ENCODE peak calls at places on chromosomes 2 and 18, in four cellular contexts. One of them, this sample, is unnamed.

GRCh38 chr2:64990823-64991222 is 1.6 kb downstream of the SLC1A4 start:
- DNase-seq in NB4: peak
- DNase-seq in cardiac fibroblast: no peak
- DNase-seq in activated T-helper 1 cell treated with anti-CD3 and anti-CD28 coated beads, Interleukin-2, amount 50 U/mL, for 16 hours: no peak
- DNase-seq in this sample: no peak

GRCh38 chr2:172380436-172381274 is 46.7 kb upstream of the ITGA6 start:
- DNase-seq in cardiac fibroblast: no peak
- DNase-seq in NB4: peak
- DNase-seq in activated T-helper 1 cell treated with anti-CD3 and anti-CD28 coated beads, Interleukin-2, amount 50 U/mL, for 16 hours: no peak
- DNase-seq in this sample: no peak

GRCh38 chr18:6207119-6207518 is 207.6 kb downstream of the L3MBTL4 start:
- DNase-seq in NB4: no peak
- DNase-seq in activated T-helper 1 cell treated with anti-CD3 and anti-CD28 coated beads, Interleukin-2, amount 50 U/mL, for 16 hours: no peak
- DNase-seq in cardiac fibroblast: no peak
- DNase-seq in this sample: no peak

GRCh38 chr2:26241928-26242436 is 2.5 kb downstream of the HADHA start:
- DNase-seq in cardiac fibroblast: no peak
- DNase-seq in activated T-helper 1 cell treated with anti-CD3 and anti-CD28 coated beads, Interleukin-2, amount 50 U/mL, for 16 hours: no peak
- DNase-seq in NB4: peak
- DNase-seq in this sample: no peak

GRCh38 chr2:79910643-79911042 is 393.9 kb downstream of the LRRTM1 start:
- DNase-seq in NB4: no peak
- DNase-seq in activated T-helper 1 cell treated with anti-CD3 and anti-CD28 coated beads, Interleukin-2, amount 50 U/mL, for 16 hours: no peak
- DNase-seq in cardiac fibroblast: no peak
- DNase-seq in this sample: no peak

GRCh38 chr18:45879681-45880655 is 54.5 kb downstream of the SIGLEC15 start:
- DNase-seq in activated T-helper 1 cell treated with anti-CD3 and anti-CD28 coated beads, Interleukin-2, amount 50 U/mL, for 16 hours: peak
- DNase-seq in NB4: peak
- DNase-seq in cardiac fibroblast: peak
- DNase-seq in this sample: peak

GRCh38 chr2:63729831-63730230 is 111.9 kb upstream of the UGP2 start:
- DNase-seq in activated T-helper 1 cell treated with anti-CD3 and anti-CD28 coated beads, Interleukin-2, amount 50 U/mL, for 16 hours: no peak
- DNase-seq in NB4: no peak
- DNase-seq in cardiac fibroblast: no peak
- DNase-seq in this sample: no peak

GRCh38 chr2:160214461-160215055 is 14.5 kb upstream of the ITGB6 start:
- DNase-seq in cardiac fibroblast: peak
- DNase-seq in activated T-helper 1 cell treated with anti-CD3 and anti-CD28 coated beads, Interleukin-2, amount 50 U/mL, for 16 hours: no peak
- DNase-seq in NB4: peak
- DNase-seq in this sample: no peak

GRCh38 chr2:8669157-8669852 is 12.6 kb upstream of the ID2 start:
- DNase-seq in NB4: no peak
- DNase-seq in cardiac fibroblast: no peak
- DNase-seq in activated T-helper 1 cell treated with anti-CD3 and anti-CD28 coated beads, Interleukin-2, amount 50 U/mL, for 16 hours: no peak
- DNase-seq in this sample: no peak

GRCh38 chr2:145431181-145431951 is 911.4 kb upstream of the ZEB2 start:
- DNase-seq in cardiac fibroblast: peak
- DNase-seq in NB4: no peak
- DNase-seq in activated T-helper 1 cell treated with anti-CD3 and anti-CD28 coated beads, Interleukin-2, amount 50 U/mL, for 16 hours: no peak
- DNase-seq in this sample: no peak

GRCh38 chr18:45974088-45974536 is 7.0 kb upstream of the EPG5 start:
- DNase-seq in cardiac fibroblast: peak
- DNase-seq in activated T-helper 1 cell treated with anti-CD3 and anti-CD28 coated beads, Interleukin-2, amount 50 U/mL, for 16 hours: peak
- DNase-seq in NB4: peak
- DNase-seq in this sample: no peak

GRCh38 chr2:86335865-86336321 is 1.5 kb downstream of the REEP1 start:
- DNase-seq in cardiac fibroblast: no peak
- DNase-seq in activated T-helper 1 cell treated with anti-CD3 and anti-CD28 coated beads, Interleukin-2, amount 50 U/mL, for 16 hours: no peak
- DNase-seq in NB4: no peak
- DNase-seq in this sample: no peak

GRCh38 chr18:10167759-10168158 is 253.9 kb downstream of the VAPA start:
- DNase-seq in activated T-helper 1 cell treated with anti-CD3 and anti-CD28 coated beads, Interleukin-2, amount 50 U/mL, for 16 hours: no peak
- DNase-seq in cardiac fibroblast: no peak
- DNase-seq in NB4: no peak
- DNase-seq in this sample: no peak

GRCh38 chr18:27863780-27864430 is 313.0 kb downstream of the CDH2 start:
- DNase-seq in NB4: no peak
- DNase-seq in cardiac fibroblast: no peak
- DNase-seq in activated T-helper 1 cell treated with anti-CD3 and anti-CD28 coated beads, Interleukin-2, amount 50 U/mL, for 16 hours: no peak
- DNase-seq in this sample: no peak

GRCh38 chr18:76410660-76411417 is 84.2 kb downstream of the ZNF516 start:
- DNase-seq in activated T-helper 1 cell treated with anti-CD3 and anti-CD28 coated beads, Interleukin-2, amount 50 U/mL, for 16 hours: no peak
- DNase-seq in cardiac fibroblast: no peak
- DNase-seq in NB4: peak
- DNase-seq in this sample: no peak

GRCh38 chr2:60512641-60513040 is 40.8 kb downstream of the BCL11A start:
- DNase-seq in cardiac fibroblast: no peak
- DNase-seq in activated T-helper 1 cell treated with anti-CD3 and anti-CD28 coated beads, Interleukin-2, amount 50 U/mL, for 16 hours: no peak
- DNase-seq in NB4: no peak
- DNase-seq in this sample: no peak

GRCh38 chr2:121071058-121071504 is 213.9 kb downstream of the TFCP2L1 start:
- DNase-seq in NB4: peak
- DNase-seq in activated T-helper 1 cell treated with anti-CD3 and anti-CD28 coated beads, Interleukin-2, amount 50 U/mL, for 16 hours: no peak
- DNase-seq in cardiac fibroblast: peak
- DNase-seq in this sample: peak

GRCh38 chr2:236936446-236936940 is 149.2 kb upstream of the COPS8 start:
- DNase-seq in NB4: no peak
- DNase-seq in activated T-helper 1 cell treated with anti-CD3 and anti-CD28 coated beads, Interleukin-2, amount 50 U/mL, for 16 hours: no peak
- DNase-seq in cardiac fibroblast: no peak
- DNase-seq in this sample: no peak

GRCh38 chr2:199457147-199458016 is at the start of gene SATB2:
- DNase-seq in cardiac fibroblast: peak
- DNase-seq in activated T-helper 1 cell treated with anti-CD3 and anti-CD28 coated beads, Interleukin-2, amount 50 U/mL, for 16 hours: no peak
- DNase-seq in NB4: peak
- DNase-seq in this sample: peak

GRCh38 chr2:198930170-198930569 is 527.6 kb downstream of the SATB2 start:
- DNase-seq in NB4: peak
- DNase-seq in cardiac fibroblast: no peak
- DNase-seq in activated T-helper 1 cell treated with anti-CD3 and anti-CD28 coated beads, Interleukin-2, amount 50 U/mL, for 16 hours: no peak
- DNase-seq in this sample: no peak

GRCh38 chr2:240893363-240893828 is 2.6 kb downstream of the MAB21L4 start:
- DNase-seq in NB4: no peak
- DNase-seq in activated T-helper 1 cell treated with anti-CD3 and anti-CD28 coated beads, Interleukin-2, amount 50 U/mL, for 16 hours: no peak
- DNase-seq in cardiac fibroblast: no peak
- DNase-seq in this sample: no peak

GRCh38 chr2:150438654-150439053 is 48.8 kb downstream of the RND3 start:
- DNase-seq in activated T-helper 1 cell treated with anti-CD3 and anti-CD28 coated beads, Interleukin-2, amount 50 U/mL, for 16 hours: no peak
- DNase-seq in cardiac fibroblast: no peak
- DNase-seq in NB4: no peak
- DNase-seq in this sample: no peak

GRCh38 chr18:41077076-41077475 is 878.0 kb upstream of the PIK3C3 start:
- DNase-seq in NB4: no peak
- DNase-seq in activated T-helper 1 cell treated with anti-CD3 and anti-CD28 coated beads, Interleukin-2, amount 50 U/mL, for 16 hours: no peak
- DNase-seq in cardiac fibroblast: no peak
- DNase-seq in this sample: no peak

GRCh38 chr18:20971886-20972267 is 139.7 kb downstream of the ROCK1 start:
- DNase-seq in cardiac fibroblast: peak
- DNase-seq in NB4: peak
- DNase-seq in activated T-helper 1 cell treated with anti-CD3 and anti-CD28 coated beads, Interleukin-2, amount 50 U/mL, for 16 hours: no peak
- DNase-seq in this sample: no peak

GRCh38 chr18:45684341-45685115 is 39.5 kb upstream of the SLC14A1 start:
- DNase-seq in NB4: no peak
- DNase-seq in activated T-helper 1 cell treated with anti-CD3 and anti-CD28 coated beads, Interleukin-2, amount 50 U/mL, for 16 hours: no peak
- DNase-seq in cardiac fibroblast: no peak
- DNase-seq in this sample: no peak

This sample was measured in sigmoid colon.